ENCODE peak calls at places on chromosomes 11 and 22, in four cellular contexts. One of them, this sample, is unnamed.

GRCh38 chr11:125342281-125342980 is 153.6 kb downstream of the FEZ1 start:
- DNase-seq in K562: no peak
- DNase-seq in upper lobe of left lung: no peak
- DNase-seq in transverse colon: no peak
- DNase-seq in this sample: no peak

GRCh38 chr11:103338621-103339484 is 229.6 kb downstream of the DYNC2H1 start:
- DNase-seq in upper lobe of left lung: no peak
- DNase-seq in transverse colon: no peak
- DNase-seq in K562: no peak
- DNase-seq in this sample: no peak

GRCh38 chr11:119376197-119376847 is 5.2 kb downstream of the USP2 start:
- DNase-seq in K562: no peak
- DNase-seq in upper lobe of left lung: peak
- DNase-seq in transverse colon: no peak
- DNase-seq in this sample: no peak

GRCh38 chr22:45905924-45906865 is 70.8 kb downstream of the WNT7B start:
- DNase-seq in upper lobe of left lung: no peak
- DNase-seq in K562: no peak
- DNase-seq in transverse colon: no peak
- DNase-seq in this sample: no peak

GRCh38 chr11:36012979-36013378 is 69.1 kb downstream of the LDLRAD3 start:
- DNase-seq in upper lobe of left lung: no peak
- DNase-seq in transverse colon: no peak
- DNase-seq in K562: no peak
- DNase-seq in this sample: no peak

GRCh38 chr11:47501095-47501494 is 51.8 kb downstream of the CELF1 start:
- DNase-seq in transverse colon: no peak
- DNase-seq in K562: no peak
- DNase-seq in upper lobe of left lung: no peak
- DNase-seq in this sample: no peak

GRCh38 chr11:128906185-128907065 is 15.3 kb downstream of the KCNJ5 start:
- DNase-seq in K562: no peak
- DNase-seq in upper lobe of left lung: peak
- DNase-seq in transverse colon: no peak
- DNase-seq in this sample: peak

GRCh38 chr11:115687934-115688333 is 183.7 kb upstream of the CADM1 start:
- DNase-seq in upper lobe of left lung: no peak
- DNase-seq in transverse colon: no peak
- DNase-seq in K562: no peak
- DNase-seq in this sample: no peak

GRCh38 chr11:66068154-66068821 is 1.8 kb upstream of the PACS1 start:
- DNase-seq in K562: peak
- DNase-seq in upper lobe of left lung: peak
- DNase-seq in transverse colon: peak
- DNase-seq in this sample: no peak

GRCh38 chr11:8271106-8271886 is 7.6 kb upstream of the LMO1 start:
- DNase-seq in transverse colon: no peak
- DNase-seq in K562: no peak
- DNase-seq in upper lobe of left lung: peak
- DNase-seq in this sample: no peak

GRCh38 chr22:31218565-31219262 is 6.6 kb downstream of the LIMK2 start:
- DNase-seq in K562: no peak
- DNase-seq in transverse colon: no peak
- DNase-seq in upper lobe of left lung: no peak
- DNase-seq in this sample: no peak

GRCh38 chr22:22886546-22886945 is 1.1 kb upstream of the IGLL5 start:
- DNase-seq in transverse colon: no peak
- DNase-seq in upper lobe of left lung: peak
- DNase-seq in K562: peak
- DNase-seq in this sample: no peak

GRCh38 chr11:18115360-18116127 is 9.7 kb upstream of the SAAL1 start:
- DNase-seq in transverse colon: peak
- DNase-seq in upper lobe of left lung: peak
- DNase-seq in K562: peak
- DNase-seq in this sample: peak

GRCh38 chr11:113189909-113190667 is 124.3 kb upstream of the TTC12 start:
- DNase-seq in K562: peak
- DNase-seq in upper lobe of left lung: peak
- DNase-seq in transverse colon: no peak
- DNase-seq in this sample: no peak

GRCh38 chr11:29780756-29781155 is 236.1 kb downstream of the KCNA4 start:
- DNase-seq in upper lobe of left lung: no peak
- DNase-seq in K562: no peak
- DNase-seq in transverse colon: no peak
- DNase-seq in this sample: no peak

GRCh38 chr11:83033972-83034672 is 37.6 kb downstream of the RAB30 start:
- DNase-seq in K562: no peak
- DNase-seq in upper lobe of left lung: peak
- DNase-seq in transverse colon: peak
- DNase-seq in this sample: peak

GRCh38 chr11:12090061-12090572 is 20.3 kb upstream of the MICAL2 start:
- DNase-seq in K562: peak
- DNase-seq in transverse colon: no peak
- DNase-seq in upper lobe of left lung: no peak
- DNase-seq in this sample: no peak

GRCh38 chr11:124670732-124671131 is 2.8 kb downstream of the SIAE start:
- DNase-seq in K562: no peak
- DNase-seq in transverse colon: no peak
- DNase-seq in upper lobe of left lung: peak
- DNase-seq in this sample: no peak

GRCh38 chr11:44319170-44319551 is 9.2 kb upstream of the ALX4 start:
- DNase-seq in K562: no peak
- DNase-seq in upper lobe of left lung: no peak
- DNase-seq in transverse colon: no peak
- DNase-seq in this sample: no peak

GRCh38 chr11:121031167-121031566 is 7.3 kb downstream of the TBCEL start:
- DNase-seq in K562: no peak
- DNase-seq in upper lobe of left lung: no peak
- DNase-seq in transverse colon: no peak
- DNase-seq in this sample: no peak

GRCh38 chr22:21797444-21798221 is 62.0 kb upstream of the YPEL1 start:
- DNase-seq in transverse colon: no peak
- DNase-seq in K562: peak
- DNase-seq in upper lobe of left lung: no peak
- DNase-seq in this sample: no peak

GRCh38 chr11:61955416-61956135 is 5.4 kb downstream of the BEST1 start:
- DNase-seq in upper lobe of left lung: peak
- DNase-seq in K562: no peak
- DNase-seq in transverse colon: peak
- DNase-seq in this sample: no peak

GRCh38 chr22:46010177-46010867 is 33.4 kb upstream of the WNT7B start:
- DNase-seq in K562: no peak
- DNase-seq in upper lobe of left lung: no peak
- DNase-seq in transverse colon: no peak
- DNase-seq in this sample: no peak

GRCh38 chr22:37658133-37659065 is at the start of gene PDXP:
- DNase-seq in upper lobe of left lung: peak
- DNase-seq in transverse colon: peak
- DNase-seq in K562: peak
- DNase-seq in this sample: peak
- TF ChIP-seq EP300 in upper lobe of left lung: no peak
- TF ChIP-seq EP300 in transverse colon: no peak
- TF ChIP-seq EP300 in K562: no peak
- TF ChIP-seq EP300 in this sample: no peak

GRCh38 chr11:86476109-86476861 is 101.6 kb downstream of the CCDC81 start:
- DNase-seq in upper lobe of left lung: no peak
- DNase-seq in K562: no peak
- DNase-seq in transverse colon: peak
- DNase-seq in this sample: no peak
- TF ChIP-seq EP300 in upper lobe of left lung: no peak
- TF ChIP-seq EP300 in K562: no peak
- TF ChIP-seq EP300 in transverse colon: no peak
- TF ChIP-seq EP300 in this sample: no peak

DNA sequence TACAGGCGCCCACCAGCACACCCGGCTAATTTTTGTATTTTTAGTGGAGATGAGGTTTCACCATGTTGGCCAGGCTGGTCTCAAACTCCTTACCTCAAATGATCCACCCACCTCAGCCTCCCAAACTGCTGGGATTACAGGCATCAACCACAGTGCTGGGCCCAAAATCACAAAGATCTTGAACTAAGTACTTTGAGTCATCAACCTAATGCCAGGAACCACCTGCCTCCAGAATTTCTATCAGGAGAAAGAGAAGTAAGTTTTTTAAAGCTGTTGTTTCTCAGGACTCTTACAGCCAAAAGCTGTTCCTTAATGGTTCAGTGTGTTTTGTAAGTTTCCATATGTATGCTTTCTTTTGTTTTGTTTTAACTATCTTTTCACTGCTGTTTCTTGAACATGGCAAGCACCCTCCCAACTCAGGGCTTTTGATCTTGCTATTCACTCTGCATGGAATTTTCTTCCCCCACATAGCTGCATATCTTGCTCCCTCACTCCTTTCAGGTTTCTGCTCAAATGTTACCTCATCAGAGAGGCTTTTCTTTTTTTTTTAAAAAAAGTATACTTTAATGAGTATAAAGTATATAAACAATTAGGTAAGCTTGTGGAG is 6.0 kb upstream of the PAK1 start:
- DNase-seq in K562: no peak
- DNase-seq in transverse colon: no peak
- DNase-seq in upper lobe of left lung: no peak
- DNase-seq in this sample: no peak
- TF ChIP-seq EP300 in K562: no peak
- TF ChIP-seq EP300 in transverse colon: no peak
- TF ChIP-seq EP300 in upper lobe of left lung: no peak
- TF ChIP-seq EP300 in this sample: no peak

DNA sequence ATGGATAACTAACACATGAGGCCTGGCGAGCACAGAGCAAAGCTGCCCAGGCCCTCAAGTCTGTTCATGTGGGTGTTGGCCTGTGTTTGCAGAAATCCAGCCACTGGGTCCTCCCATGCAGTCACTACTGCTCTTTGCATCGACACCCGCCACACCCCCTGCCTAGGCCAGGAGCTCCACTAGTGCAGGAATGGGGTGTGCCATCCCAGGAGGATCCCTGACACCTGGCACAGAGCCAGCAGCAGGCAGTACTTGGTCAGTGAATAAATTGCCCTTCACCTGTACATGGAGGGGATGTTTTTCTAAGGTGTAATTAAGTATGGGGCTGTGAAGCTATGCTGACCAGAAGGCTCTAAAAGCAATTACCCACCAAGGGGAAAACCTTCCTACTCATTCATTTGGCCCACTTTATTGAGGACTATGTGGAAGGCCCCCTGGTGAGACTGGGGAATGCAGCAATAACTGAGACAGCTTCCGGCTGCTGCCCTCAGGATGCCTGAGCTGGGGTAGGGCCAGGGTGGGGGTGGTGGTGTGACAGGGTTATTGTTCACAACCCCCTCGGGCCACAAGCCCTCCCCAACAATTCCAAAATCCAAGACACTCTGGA is 160.8 kb downstream of the CRYBB2 start:
- DNase-seq in transverse colon: peak
- DNase-seq in upper lobe of left lung: no peak
- DNase-seq in K562: no peak
- DNase-seq in this sample: no peak
- TF ChIP-seq EP300 in transverse colon: no peak
- TF ChIP-seq EP300 in upper lobe of left lung: no peak
- TF ChIP-seq EP300 in K562: no peak
- TF ChIP-seq EP300 in this sample: no peak

GRCh38 chr22:41380993-41381328 is 781 bp upstream of the TEF start:
- DNase-seq in transverse colon: peak
- DNase-seq in K562: no peak
- DNase-seq in upper lobe of left lung: peak
- DNase-seq in this sample: peak
- TF ChIP-seq EP300 in transverse colon: peak
- TF ChIP-seq EP300 in K562: no peak
- TF ChIP-seq EP300 in upper lobe of left lung: peak
- TF ChIP-seq EP300 in this sample: peak

This sample was measured in tibial nerve.